ENCODE peak calls at places on chromosomes 4 and X, in four cellular contexts. Z, M, A and O are unnamed samples.

GRCh38 chr4:13368262-13368661 is 115.9 kb downstream of the RAB28 start:
- DNase-seq in A (peak), Z (peak), M (no peak), O (no peak)

GRCh38 chr4:88606832-88607231 is 14.6 kb downstream of the HERC3 start:
- DNase-seq in M (no peak), Z (no peak), A (no peak), O (no peak)

GRCh38 chr4:94032754-94033153 is 174.9 kb upstream of the SMARCAD1 start:
- DNase-seq in A (no peak), M (no peak), Z (no peak), O (no peak)

GRCh38 chr4:150308824-150309472 is 230.7 kb downstream of the DCLK2 start:
- DNase-seq in A (no peak), Z (no peak), M (no peak), O (peak)

GRCh38 chr4:85610450-85610849 is 135.5 kb downstream of the ARHGAP24 start:
- DNase-seq in Z (no peak), M (peak), A (no peak), O (no peak)

GRCh38 chr4:104967034-104967401 is 179.7 kb upstream of the TET2 start:
- DNase-seq in Z (no peak), M (no peak), A (no peak), O (no peak)

GRCh38 chrX:76148753-76149152 is 24.1 kb upstream of the PBDC1 start:
- DNase-seq in A (peak), Z (peak), M (peak), O (peak)

GRCh38 chr4:127997534-127998388 is 32.6 kb downstream of the ABHD18 start:
- DNase-seq in A (no peak), M (peak), Z (no peak), O (no peak)

GRCh38 chrX:41265615-41266014 is 68.3 kb upstream of the DDX3X start:
- DNase-seq in A (no peak), M (no peak), Z (peak), O (no peak)

GRCh38 chr4:120000591-120001296 is 65.9 kb downstream of the MAD2L1 start:
- DNase-seq in M (no peak), A (no peak), Z (no peak), O (no peak)

GRCh38 chr4:118749347-118749988 is 64.3 kb downstream of the METTL14 start:
- DNase-seq in M (no peak), Z (no peak), A (no peak), O (no peak)

GRCh38 chr4:109764785-109765419 is 35.0 kb upstream of the PLA2G12A start:
- DNase-seq in Z (peak), M (no peak), A (no peak), O (no peak)
- TF ChIP-seq POLR2A in Z (no peak), M (no peak), A (no peak), O (no peak)

GRCh38 chr4:162406637-162407370 is 243.0 kb upstream of the FSTL5 start:
- DNase-seq in Z (no peak), A (no peak), M (no peak), O (no peak)

GRCh38 chr4:162403956-162404355 is 240.2 kb upstream of the FSTL5 start:
- DNase-seq in M (no peak), Z (no peak), A (no peak), O (no peak)

GRCh38 chr4:162408309-162408708 is 244.5 kb upstream of the FSTL5 start:
- DNase-seq in A (no peak), M (no peak), Z (no peak), O (no peak)

GRCh38 chr4:162410854-162411253 is 247.1 kb upstream of the FSTL5 start:
- DNase-seq in M (no peak), Z (no peak), A (no peak), O (no peak)

DNA sequence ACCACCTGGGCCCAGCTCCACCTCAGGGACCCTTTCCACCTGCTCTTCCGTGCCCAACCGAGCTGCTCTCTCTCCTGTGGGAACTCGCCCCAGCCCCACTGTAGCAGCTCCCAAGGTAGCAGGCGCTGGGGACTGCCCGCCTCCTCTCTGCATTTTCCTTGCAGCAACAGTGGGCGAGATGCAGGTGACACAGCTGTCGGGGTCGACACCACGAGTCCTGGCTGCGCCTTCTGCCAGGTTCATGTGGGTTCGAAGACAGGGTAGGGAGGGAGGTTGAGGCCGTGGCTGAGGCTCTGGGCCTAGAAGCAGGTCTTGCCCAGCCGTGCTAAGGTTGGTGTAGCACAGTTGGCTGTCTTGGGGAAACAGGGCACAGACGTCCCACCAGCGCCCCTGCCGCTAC is 245.2 kb upstream of the FSTL5 start:
- DNase-seq in M (no peak), A (no peak), Z (no peak), O (no peak)
- TF ChIP-seq MYC in M (no peak), A (no peak), Z (no peak), O (no peak)

GRCh38 chr4:98935633-98936032 is 6.7 kb upstream of the EIF4E start:
- DNase-seq in Z (no peak), A (peak), M (no peak), O (no peak)

GRCh38 chr4:98939446-98939845 is 10.5 kb upstream of the EIF4E start:
- DNase-seq in M (no peak), Z (no peak), A (no peak), O (no peak)

GRCh38 chr4:98938386-98938785 is 9.5 kb upstream of the EIF4E start:
- DNase-seq in Z (no peak), M (no peak), A (no peak), O (no peak)

GRCh38 chr4:98937977-98938376 is 9.0 kb upstream of the EIF4E start:
- DNase-seq in M (no peak), A (no peak), Z (no peak), O (no peak)

DNA sequence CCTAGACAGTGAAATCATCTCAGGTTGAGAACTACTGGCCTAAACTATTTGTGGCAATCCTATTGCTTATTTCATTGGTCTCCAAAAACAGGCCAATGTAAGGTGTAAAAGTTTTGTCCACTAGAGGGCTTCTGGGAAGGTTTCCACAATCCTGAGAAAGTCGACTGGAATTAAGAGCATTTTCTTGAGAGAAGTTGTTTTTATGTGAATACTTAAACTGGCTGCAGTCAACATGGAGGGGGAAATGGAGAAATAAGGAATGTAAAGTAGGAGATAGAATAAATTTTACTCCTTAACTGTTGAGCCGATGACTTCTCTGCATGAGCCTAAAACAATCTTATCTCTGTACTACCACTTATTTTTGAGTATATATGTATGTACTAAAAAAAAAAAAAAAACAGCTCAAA is 11.0 kb upstream of the EIF4E start:
- DNase-seq in M (no peak), A (peak), Z (peak), O (peak)
- TF ChIP-seq EZH2 in M (no peak), A (no peak), Z (no peak), O (no peak)

GRCh38 chrX:49043220-49043986 is at the start of gene TFE3:
- DNase-seq in M (peak), A (peak), Z (peak), O (peak)
- TF ChIP-seq POLR2A in M (peak), A (no peak), Z (no peak), O (peak)

GRCh38 chr4:74932832-74933561 is at the start of gene PARM1:
- DNase-seq in A (peak), M (no peak), Z (peak), O (peak)
- TF ChIP-seq MYC in A (peak), M (peak), Z (no peak), O (no peak)

DNA sequence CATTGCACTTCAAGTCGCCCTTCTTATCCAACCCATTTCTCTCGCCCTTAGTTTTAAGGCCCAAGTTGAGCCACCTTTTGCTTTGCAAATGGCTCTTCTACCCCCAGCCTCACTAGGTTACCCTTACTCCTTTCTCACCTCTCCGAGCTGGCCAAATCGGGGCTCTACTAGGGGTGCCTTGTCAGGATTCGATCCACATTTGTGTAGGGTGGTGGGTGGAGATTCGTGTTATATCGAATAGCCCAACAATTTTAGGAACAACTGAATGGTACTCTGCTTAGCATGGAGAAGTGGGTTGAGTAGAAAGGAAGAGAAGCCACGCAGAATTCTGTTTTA is 3.5 kb downstream of the SLIT2 start:
- DNase-seq in Z (no peak), A (no peak), M (no peak), O (peak)
- TF ChIP-seq EZH2 in Z (no peak), A (no peak), M (no peak), O (no peak)

GRCh38 chr4:5052424-5052702 is 1.1 kb downstream of the STK32B start:
- DNase-seq in A (no peak), M (no peak), Z (no peak), O (no peak)

GRCh38 chr4:5051692-5052423 is 578 bp downstream of the STK32B start:
- DNase-seq in M (no peak), A (no peak), Z (no peak), O (peak)

GRCh38 chr4:5051210-5051691 is at the start of gene STK32B:
- DNase-seq in M (no peak), A (no peak), Z (peak), O (peak)

GRCh38 chr4:5048721-5049120 is 2.6 kb upstream of the STK32B start:
- DNase-seq in M (no peak), A (no peak), Z (no peak), O (no peak)

DNA sequence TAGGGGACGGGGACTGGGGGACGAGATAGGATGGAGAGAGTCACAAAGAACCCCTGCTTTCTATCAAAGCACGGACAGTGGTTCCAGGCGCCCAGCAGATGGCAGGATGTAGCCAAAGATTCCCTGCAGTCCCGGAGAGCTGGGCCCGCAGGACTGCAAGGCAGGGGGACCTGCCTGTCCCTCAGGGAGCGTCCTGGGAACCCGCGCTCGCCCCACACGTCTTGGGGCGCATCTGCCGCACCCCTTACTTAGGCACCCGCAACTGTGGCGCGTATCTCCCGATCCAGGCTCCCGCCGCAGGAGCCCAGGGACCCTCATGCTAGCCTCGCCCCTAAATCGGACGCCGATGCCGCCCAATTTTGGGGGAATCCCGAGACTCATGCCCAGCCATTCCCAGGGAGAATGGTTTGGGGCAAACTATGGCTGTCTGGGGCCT is 742 bp upstream of the STK32B start:
- DNase-seq in A (peak), M (no peak), Z (peak), O (peak)
- TF ChIP-seq POLR2A in A (no peak), M (no peak), Z (no peak), O (no peak)

GRCh38 chr4:87014284-87014782 is 79.5 kb downstream of the AFF1 start:
- DNase-seq in M (no peak), A (no peak), Z (no peak), O (peak)
- TF ChIP-seq MYC in M (no peak), A (no peak), Z (no peak), O (no peak)

DNA sequence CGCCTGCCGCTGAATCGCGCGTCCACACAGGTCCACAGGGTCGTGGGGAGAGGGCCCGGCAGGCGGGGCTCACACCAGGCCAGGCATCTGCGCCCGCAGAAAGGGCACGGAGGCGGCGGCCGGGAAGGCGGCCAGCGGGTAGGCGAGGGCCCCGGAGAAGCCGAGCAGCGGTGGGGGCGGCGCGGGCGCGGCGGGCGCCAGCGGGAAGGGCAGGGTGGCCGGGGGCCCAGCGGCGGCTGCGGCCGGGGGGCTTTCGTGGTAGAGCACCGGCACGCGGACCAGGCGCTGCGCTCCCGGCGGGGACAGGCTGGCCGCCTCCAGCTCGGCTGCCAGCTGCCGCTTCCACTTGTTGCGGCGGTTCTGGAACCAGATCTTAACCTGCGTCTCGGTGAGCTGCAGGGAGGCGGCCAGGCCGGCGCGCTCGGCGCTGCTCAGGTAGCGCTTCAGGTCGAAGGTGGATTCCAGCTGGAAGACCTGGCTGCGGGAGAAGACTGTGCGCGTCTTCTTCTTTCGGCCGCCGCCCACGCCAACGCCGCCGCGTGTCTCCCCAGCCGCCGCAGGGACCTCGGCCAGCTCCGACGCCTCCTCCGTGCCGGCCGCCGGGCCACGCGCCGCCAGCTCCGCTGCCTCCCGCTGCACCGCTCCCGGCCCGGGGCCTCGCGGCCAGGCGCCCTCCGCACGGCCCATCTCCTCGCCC is 3.9 kb downstream of the HMX1 start:
- DNase-seq in A (no peak), Z (no peak), M (no peak), O (no peak)
- TF ChIP-seq EZH2 in A (no peak), Z (no peak), M (no peak), O (peak)

DNA sequence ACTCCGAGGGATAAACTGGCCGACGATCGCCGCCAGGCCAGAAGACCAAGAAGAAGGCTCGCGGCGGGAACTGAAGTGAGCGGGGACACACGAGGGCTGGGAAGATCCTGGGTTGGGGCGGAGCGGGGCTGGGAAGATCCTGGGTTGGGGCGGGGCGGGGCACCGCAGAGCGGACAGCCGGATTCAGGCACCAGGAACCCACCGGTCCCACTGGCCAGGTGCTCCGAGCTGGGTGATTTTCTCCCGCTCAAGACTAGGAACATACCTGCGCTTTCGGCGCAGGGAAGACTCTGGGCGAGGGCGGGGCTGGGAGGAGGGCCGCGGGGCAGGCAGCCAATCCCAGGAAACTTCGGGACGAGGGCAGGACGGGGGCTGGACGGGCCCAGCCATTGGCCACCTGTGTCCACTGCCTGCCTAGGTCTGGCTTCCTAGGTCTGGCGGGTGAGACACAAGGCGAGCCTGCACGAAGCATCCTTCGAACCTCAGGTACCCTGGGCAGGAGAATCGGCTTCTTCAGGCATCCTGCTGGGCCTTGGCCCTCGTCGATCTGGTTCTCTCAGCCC is at the start of gene ERVMER34-1:
- DNase-seq in Z (peak), M (no peak), A (no peak), O (peak)
- TF ChIP-seq POLR2A in Z (no peak), M (no peak), A (no peak), O (no peak)